ENCODE peak calls at places on chromosome X, in eight cellular contexts. F is activated CD8-positive, alpha-beta memory T cell treated with anti-CD3 and anti-CD28 coated beads for 24 hours; S is foreskin fibroblast; U is NCI-H2029; P is left kidney; B is stimulated activated CD4-positive, alpha-beta T cell treated with anti-CD3 and anti-CD28 coated beads, Interleukin-15, amount 100 ng/mL, for 1 hour; R is amniotic stem cell; X is NCI-H187 treated with DMSO at 0.1 percent for 48 hours. D is an unnamed sample.

GRCh38 chrX:107677501-107677901 is 49.2 kb downstream of the PRPS1 start:
- DNase-seq in U (no peak), X (no peak), F (no peak), B (no peak), P (peak; percentile 66), R (no peak), S (peak; percentile 39), D (peak; percentile 28)

GRCh38 chrX:18927558-18927957 is 56.4 kb downstream of the PHKA2 start:
- DNase-seq in B (no peak), P (peak; percentile 31), F (no peak), S (no peak), U (no peak), X (peak; percentile 48), R (no peak), D (no peak)

GRCh38 chrX:13898084-13898483 is 81.2 kb upstream of the GPM6B start:
- DNase-seq in U (no peak), P (peak; percentile 25), S (peak; percentile 41), B (no peak), R (no peak), F (no peak), X (no peak), D (peak; percentile 77)

GRCh38 chrX:13940646-13941045 is 89.0 kb downstream of the GEMIN8 start:
- DNase-seq in X (no peak), P (no peak), F (no peak), U (no peak), R (no peak), B (no peak), S (no peak), D (no peak)

GRCh38 chrX:357693-358471 is 28.8 kb downstream of the PPP2R3B start:
- DNase-seq in X (no peak), P (peak; percentile 9), U (no peak), F (peak; percentile 69), S (peak; percentile 71), R (no peak), B (peak; percentile 20), D (no peak)

GRCh38 chrX:122475306-122475705 is 708.8 kb upstream of the GRIA3 start:
- DNase-seq in U (no peak), R (no peak), F (no peak), B (no peak), X (no peak), S (peak; percentile 7), P (no peak), D (no peak)

GRCh38 chrX:123525131-123525725 is 207.6 kb downstream of the THOC2 start:
- DNase-seq in F (no peak), X (no peak), P (no peak), B (no peak), U (no peak), R (no peak), S (peak; percentile 4), D (no peak)

GRCh38 chrX:85619962-85620361 is 240.5 kb upstream of the POF1B start:
- DNase-seq in F (no peak), P (no peak), U (no peak), S (no peak), R (no peak), B (no peak), X (no peak), D (peak; percentile 5)

GRCh38 chrX:150162141-150162540 is 201.0 kb upstream of the MAMLD1 start:
- DNase-seq in P (no peak), X (no peak), S (peak; percentile 35), U (no peak), R (no peak), B (no peak), F (no peak), D (no peak)

GRCh38 chrX:15349046-15349445 is 13.7 kb upstream of the PIGA start:
- DNase-seq in U (no peak), R (peak; percentile 36), X (peak; percentile 8), P (peak; percentile 80), B (no peak), S (peak; percentile 71), F (no peak), D (peak; percentile 76)

GRCh38 chrX:23901065-23901464 is 6.7 kb downstream of the APOO start:
- DNase-seq in P (no peak), X (no peak), S (peak; percentile 77), U (no peak), B (no peak), R (no peak), F (no peak), D (no peak)

GRCh38 chrX:69948398-69948797 is 101.3 kb downstream of the AWAT2 start:
- DNase-seq in R (no peak), F (no peak), B (no peak), X (no peak), S (no peak), U (no peak), P (no peak), D (no peak)

GRCh38 chrX:68720851-68721250 is 73.4 kb downstream of the STARD8 start:
- DNase-seq in B (no peak), X (no peak), R (no peak), S (no peak), U (no peak), F (no peak), P (no peak), D (no peak)

GRCh38 chrX:67601771-67602170 is 58.0 kb downstream of the AR start:
- DNase-seq in F (no peak), S (peak; percentile 47), B (no peak), U (no peak), X (no peak), P (no peak), R (no peak), D (no peak)

GRCh38 chrX:106955004-106955772 is 35.0 kb downstream of the CLDN2 start:
- DNase-seq in B (no peak), S (peak; percentile 58), F (no peak), R (no peak), U (no peak), X (no peak), P (no peak), D (no peak)

GRCh38 chrX:36434521-36434920 is 515.0 kb downstream of the CFAP47 start:
- DNase-seq in S (no peak), X (no peak), P (no peak), U (peak; percentile 11), R (no peak), F (no peak), B (no peak), D (no peak)